ENCODE peak calls at places on chromosomes 13 and 19, in six cellular contexts. One of them, this sample, is unnamed.
A peak's percentile ranks its signal among the peaks of the same experiment; 100 is the strongest.

GRCh38 chr13:25473864-25474263 is 102.1 kb downstream of the ATP8A2 start:
- DNase-seq in NCI-H1417: no peak
- DNase-seq in amniotic stem cell: no peak
- DNase-seq in AG20443: no peak
- DNase-seq in anterior cingulate cortex: no peak
- DNase-seq in activated gamma-delta T cell treated with Interleukin-2 at 50 U/mL for 16 hours: no peak
- DNase-seq in this sample: no peak

GRCh38 chr19:778910-779653 is 18.2 kb upstream of the PTBP1 start:
- DNase-seq in NCI-H1417: peak; percentile 59
- DNase-seq in amniotic stem cell: peak; percentile 82
- DNase-seq in AG20443: peak; percentile 90
- DNase-seq in anterior cingulate cortex: no peak
- DNase-seq in activated gamma-delta T cell treated with Interleukin-2 at 50 U/mL for 16 hours: no peak
- DNase-seq in this sample: no peak

GRCh38 chr19:46732966-46733692 is 12.7 kb upstream of the FKRP start:
- DNase-seq in NCI-H1417: no peak
- DNase-seq in amniotic stem cell: no peak
- DNase-seq in AG20443: no peak
- DNase-seq in anterior cingulate cortex: no peak
- DNase-seq in activated gamma-delta T cell treated with Interleukin-2 at 50 U/mL for 16 hours: no peak
- DNase-seq in this sample: no peak

GRCh38 chr19:8423821-8424223 is 10.7 kb downstream of the MARCHF2 start:
- DNase-seq in NCI-H1417: no peak
- DNase-seq in amniotic stem cell: peak; percentile 93
- DNase-seq in AG20443: peak; percentile 96
- DNase-seq in anterior cingulate cortex: peak; percentile 46
- DNase-seq in activated gamma-delta T cell treated with Interleukin-2 at 50 U/mL for 16 hours: no peak
- DNase-seq in this sample: peak; percentile 76

GRCh38 chr13:99386911-99387788 is 80.0 kb upstream of the GPR183 start:
- DNase-seq in NCI-H1417: peak; percentile 61
- DNase-seq in amniotic stem cell: no peak
- DNase-seq in AG20443: peak; percentile 52
- DNase-seq in anterior cingulate cortex: no peak
- DNase-seq in activated gamma-delta T cell treated with Interleukin-2 at 50 U/mL for 16 hours: peak; percentile 84
- DNase-seq in this sample: peak; percentile 61

GRCh38 chr13:34816543-34816942 is 125.5 kb upstream of the NBEA start:
- DNase-seq in NCI-H1417: no peak
- DNase-seq in amniotic stem cell: peak; percentile 59
- DNase-seq in AG20443: peak; percentile 33
- DNase-seq in anterior cingulate cortex: no peak
- DNase-seq in activated gamma-delta T cell treated with Interleukin-2 at 50 U/mL for 16 hours: no peak
- DNase-seq in this sample: no peak

GRCh38 chr13:28533441-28534166 is 38.7 kb upstream of the FLT1 start:
- DNase-seq in NCI-H1417: no peak
- DNase-seq in amniotic stem cell: no peak
- DNase-seq in AG20443: no peak
- DNase-seq in anterior cingulate cortex: no peak
- DNase-seq in activated gamma-delta T cell treated with Interleukin-2 at 50 U/mL for 16 hours: no peak
- DNase-seq in this sample: no peak

GRCh38 chr19:53969366-53969765 is 6.6 kb downstream of the CACNG8 start:
- DNase-seq in NCI-H1417: no peak
- DNase-seq in amniotic stem cell: no peak
- DNase-seq in AG20443: no peak
- DNase-seq in anterior cingulate cortex: no peak
- DNase-seq in activated gamma-delta T cell treated with Interleukin-2 at 50 U/mL for 16 hours: no peak
- DNase-seq in this sample: no peak

GRCh38 chr19:54029930-54030490 is 33.7 kb downstream of the VSTM1 start:
- DNase-seq in NCI-H1417: peak; percentile 60
- DNase-seq in amniotic stem cell: peak; percentile 32
- DNase-seq in AG20443: peak; percentile 68
- DNase-seq in anterior cingulate cortex: no peak
- DNase-seq in activated gamma-delta T cell treated with Interleukin-2 at 50 U/mL for 16 hours: peak; percentile 50
- DNase-seq in this sample: peak; percentile 76

GRCh38 chr19:18397242-18398202 is at the start of gene LRRC25:
- DNase-seq in NCI-H1417: no peak
- DNase-seq in amniotic stem cell: no peak
- DNase-seq in AG20443: no peak
- DNase-seq in anterior cingulate cortex: no peak
- DNase-seq in activated gamma-delta T cell treated with Interleukin-2 at 50 U/mL for 16 hours: no peak
- DNase-seq in this sample: peak; percentile 23

GRCh38 chr19:12721656-12722565 is 1.8 kb downstream of the TNPO2 start:
- DNase-seq in NCI-H1417: peak; percentile 64
- DNase-seq in amniotic stem cell: peak; percentile 36
- DNase-seq in AG20443: peak; percentile 84
- DNase-seq in anterior cingulate cortex: peak; percentile 64
- DNase-seq in activated gamma-delta T cell treated with Interleukin-2 at 50 U/mL for 16 hours: peak; percentile 47
- DNase-seq in this sample: no peak

GRCh38 chr19:56332695-56333094 is 18.1 kb upstream of the ZSCAN5A start:
- DNase-seq in NCI-H1417: no peak
- DNase-seq in amniotic stem cell: no peak
- DNase-seq in AG20443: no peak
- DNase-seq in anterior cingulate cortex: no peak
- DNase-seq in activated gamma-delta T cell treated with Interleukin-2 at 50 U/mL for 16 hours: no peak
- DNase-seq in this sample: no peak

GRCh38 chr13:75364131-75364713 is 117.7 kb downstream of the TBC1D4 start:
- DNase-seq in NCI-H1417: no peak
- DNase-seq in amniotic stem cell: no peak
- DNase-seq in AG20443: no peak
- DNase-seq in anterior cingulate cortex: no peak
- DNase-seq in activated gamma-delta T cell treated with Interleukin-2 at 50 U/mL for 16 hours: no peak
- DNase-seq in this sample: no peak

GRCh38 chr19:7928741-7929701 is 3.1 kb upstream of the CTXN1 start:
- DNase-seq in NCI-H1417: peak; percentile 50
- DNase-seq in amniotic stem cell: peak; percentile 46
- DNase-seq in AG20443: peak; percentile 73
- DNase-seq in anterior cingulate cortex: no peak
- DNase-seq in activated gamma-delta T cell treated with Interleukin-2 at 50 U/mL for 16 hours: peak; percentile 70
- DNase-seq in this sample: no peak

GRCh38 chr19:30691767-30692516 is 319.8 kb downstream of the ZNF536 start:
- DNase-seq in NCI-H1417: no peak
- DNase-seq in amniotic stem cell: no peak
- DNase-seq in AG20443: peak; percentile 28
- DNase-seq in anterior cingulate cortex: no peak
- DNase-seq in activated gamma-delta T cell treated with Interleukin-2 at 50 U/mL for 16 hours: no peak
- DNase-seq in this sample: no peak

GRCh38 chr19:2798733-2799132 is 13.4 kb downstream of the THOP1 start:
- DNase-seq in NCI-H1417: no peak
- DNase-seq in amniotic stem cell: no peak
- DNase-seq in AG20443: peak; percentile 43
- DNase-seq in anterior cingulate cortex: no peak
- DNase-seq in activated gamma-delta T cell treated with Interleukin-2 at 50 U/mL for 16 hours: no peak
- DNase-seq in this sample: no peak

GRCh38 chr19:45716314-45717130 is 14.2 kb downstream of the FBXO46 start:
- DNase-seq in NCI-H1417: peak; percentile 71
- DNase-seq in amniotic stem cell: no peak
- DNase-seq in AG20443: no peak
- DNase-seq in anterior cingulate cortex: no peak
- DNase-seq in activated gamma-delta T cell treated with Interleukin-2 at 50 U/mL for 16 hours: no peak
- DNase-seq in this sample: no peak

GRCh38 chr13:97439196-97439595 is 5.2 kb downstream of the RAP2A start:
- DNase-seq in NCI-H1417: no peak
- DNase-seq in amniotic stem cell: no peak
- DNase-seq in AG20443: no peak
- DNase-seq in anterior cingulate cortex: no peak
- DNase-seq in activated gamma-delta T cell treated with Interleukin-2 at 50 U/mL for 16 hours: no peak
- DNase-seq in this sample: no peak